ENCODE peak calls at places on chromosomes 6 and 20, in ten cellular contexts. H is uterus, Y is HCT116, P is sigmoid colon, T is esophagus muscularis mucosa, E is breast epithelium, L is adrenal gland, O is IMR-90, J is testis, X is transverse colon. R is an unnamed sample. For H3K4me1, the result is how much of the 10 kb centered on the place peaks cover.

GRCh38 chr20:62337558-62338293 is 29.4 kb downstream of the LAMA5 start:
- DNase-seq in H (no peak), Y (no peak), P (no peak), T (no peak), E (no peak), L (no peak), O (no peak), J (no peak), X (peak), R (no peak)

GRCh38 chr6:149459761-149460160 is 25.1 kb downstream of the ZC3H12D start:
- DNase-seq in H (no peak), Y (no peak), P (no peak), T (no peak), E (no peak), L (no peak), O (peak), J (no peak), X (no peak), R (no peak)

GRCh38 chr6:167789358-167789757 is 37.4 kb upstream of the AFDN start:
- DNase-seq in H (no peak), Y (no peak), P (peak), T (peak), E (no peak), L (no peak), O (no peak), J (no peak), X (no peak), R (no peak)

GRCh38 chr20:1417273-1417672 is 24.4 kb upstream of the FKBP1A start:
- DNase-seq in H (no peak), Y (peak), P (no peak), T (no peak), E (no peak), L (no peak), O (peak), J (no peak), X (no peak), R (no peak)

GRCh38 chr6:128725271-128726233 is 157.4 kb upstream of the LAMA2 start:
- DNase-seq in H (no peak), Y (peak), P (no peak), T (no peak), E (no peak), L (no peak), O (peak), J (peak), X (peak), R (no peak)

GRCh38 chr20:22717466-22717865 is 133.1 kb upstream of the FOXA2 start:
- DNase-seq in H (no peak), Y (no peak), P (no peak), T (no peak), E (no peak), L (peak), O (no peak), J (no peak), X (peak), R (no peak)

GRCh38 chr6:33742092-33742491 is 4.6 kb downstream of the IP6K3 start:
- DNase-seq in H (peak), Y (no peak), P (no peak), T (no peak), E (no peak), L (no peak), O (no peak), J (no peak), X (no peak), R (no peak)

GRCh38 chr6:75906871-75907270 is 157.8 kb downstream of the MYO6 start:
- DNase-seq in H (no peak), Y (no peak), P (no peak), T (no peak), E (no peak), L (no peak), O (no peak), J (no peak), X (no peak), R (no peak)

GRCh38 chr6:11295969-11296368 is 63.5 kb upstream of the NEDD9 start:
- DNase-seq in H (no peak), Y (no peak), P (no peak), T (no peak), E (no peak), L (no peak), O (no peak), J (no peak), X (no peak), R (no peak)

GRCh38 chr6:153130515-153131036 is 506 bp downstream of the RGS17 start:
- DNase-seq in H (no peak), Y (no peak), P (no peak), T (no peak), E (no peak), L (no peak), O (no peak), J (no peak), X (no peak), R (no peak)

GRCh38 chr6:6633898-6634734 is 45.6 kb downstream of the LY86 start:
- DNase-seq in H (no peak), Y (no peak), P (no peak), T (no peak), E (no peak), L (no peak), O (no peak), J (no peak), X (no peak), R (no peak)

GRCh38 chr20:33475381-33476160 is 14.3 kb upstream of the CBFA2T2 start:
- DNase-seq in H (no peak), Y (no peak), P (no peak), T (no peak), E (no peak), L (no peak), O (no peak), J (no peak), X (peak), R (no peak)

GRCh38 chr6:449057-449430 is 57.5 kb downstream of the IRF4 start:
- DNase-seq in H (no peak), Y (no peak), P (no peak), T (no peak), E (no peak), L (no peak), O (no peak), J (peak), X (no peak), R (no peak)

GRCh38 chr6:446418-447366 is 55.1 kb downstream of the IRF4 start:
- DNase-seq in H (no peak), Y (no peak), P (peak), T (no peak), E (no peak), L (no peak), O (no peak), J (peak), X (peak), R (no peak)

GRCh38 chr6:448296-449056 is 56.9 kb downstream of the IRF4 start:
- DNase-seq in H (no peak), Y (no peak), P (no peak), T (no peak), E (no peak), L (no peak), O (no peak), J (peak), X (no peak), R (no peak)

GRCh38 chr6:445571-446417 is 54.2 kb downstream of the IRF4 start:
- DNase-seq in H (no peak), Y (no peak), P (no peak), T (no peak), E (no peak), L (no peak), O (no peak), J (no peak), X (no peak), R (no peak)

DNA sequence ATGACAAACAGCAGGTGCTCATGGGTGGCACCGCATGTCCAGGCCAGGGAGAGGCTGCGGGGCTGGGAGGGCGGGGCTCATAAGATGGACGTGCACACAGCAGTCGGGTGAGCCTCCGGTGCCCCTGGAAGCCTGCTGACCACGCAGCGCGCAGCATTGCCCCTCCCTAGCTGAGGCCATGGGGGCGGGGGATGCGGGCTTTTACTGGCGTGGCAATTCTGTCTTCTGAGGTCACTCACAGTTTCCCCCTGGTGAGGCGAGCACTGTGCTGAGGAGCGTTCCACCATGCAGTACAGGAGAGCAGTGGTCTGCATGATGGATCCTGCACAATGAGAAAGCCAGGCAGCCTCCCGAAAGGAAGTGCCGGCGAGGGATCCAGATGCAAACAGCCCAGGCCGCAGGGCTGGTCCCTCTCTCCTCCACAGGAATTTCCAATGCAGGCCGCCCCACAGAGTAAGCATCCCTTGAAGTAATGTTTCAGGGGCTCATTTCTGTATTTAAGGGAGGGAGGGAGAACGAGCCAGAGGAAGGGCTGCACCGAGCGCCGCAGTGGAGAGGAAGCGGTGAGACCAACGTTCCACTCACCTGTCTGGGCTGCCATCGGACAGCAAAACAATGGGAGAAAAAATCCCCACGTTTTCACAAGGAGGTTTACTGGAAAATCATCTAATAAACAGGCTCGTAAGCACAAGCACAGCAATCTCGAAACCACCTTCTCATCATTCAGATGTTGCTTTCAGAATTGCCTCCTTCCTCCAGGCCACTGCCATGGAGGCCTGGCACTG is 56.0 kb downstream of the IRF4 start:
- DNase-seq in H (no peak), Y (no peak), P (no peak), T (no peak), E (no peak), L (no peak), O (no peak), J (peak), X (no peak), R (no peak)
- H3K4me1 ChIP-seq in H (under half), Y (under half), P (under half), T (under half), E (under half), L (under half), O (under half), J (under half), X (under half), R (under half)

GRCh38 chr6:24883618-24884017 is 52.1 kb downstream of the RIPOR2 start:
- DNase-seq in H (no peak), Y (no peak), P (no peak), T (no peak), E (no peak), L (no peak), O (peak), J (no peak), X (no peak), R (no peak)
- H3K4me3 ChIP-seq in H (no peak), Y (no peak), P (no peak), T (no peak), E (no peak), L (no peak), O (no peak), J (no peak), X (no peak), R (no peak)

GRCh38 chr6:151940307-151940706 is 132.8 kb downstream of the ESR1 start:
- DNase-seq in H (no peak), Y (no peak), P (no peak), T (no peak), E (no peak), L (no peak), O (no peak), J (no peak), X (no peak), R (no peak)
- TF ChIP-seq POLR2A in H (no peak), Y (no peak), P (no peak), T (no peak), E (no peak), L (no peak), O (no peak), J (no peak), X (no peak), R (no peak)

GRCh38 chr20:63692436-63693078 is 3.9 kb upstream of the TNFRSF6B start:
- DNase-seq in H (peak), Y (no peak), P (peak), T (no peak), E (no peak), L (no peak), O (no peak), J (no peak), X (no peak), R (no peak)
- H3K4me1 ChIP-seq in H (under half), Y (under half), P (under half), T (half or more), E (under half), L (under half), O (under half), J (under half), X (half or more), R (under half)

GRCh38 chr20:37881601-37882343 is 21.2 kb upstream of the VSTM2L start:
- DNase-seq in H (no peak), Y (no peak), P (no peak), T (no peak), E (no peak), L (no peak), O (no peak), J (no peak), X (no peak), R (peak)
- H3K4me3 ChIP-seq in H (no peak), Y (no peak), P (no peak), T (no peak), E (no peak), L (no peak), O (no peak), J (no peak), X (no peak), R (no peak)

GRCh38 chr6:157096522-157096921 is 226.8 kb downstream of the TMEM242 start:
- DNase-seq in H (no peak), Y (no peak), P (no peak), T (no peak), E (no peak), L (no peak), O (no peak), J (no peak), X (no peak), R (no peak)
- TF ChIP-seq POLR2A in H (no peak), Y (no peak), P (no peak), T (no peak), E (no peak), L (no peak), O (no peak), J (no peak), X (no peak), R (no peak)